ENCODE peak calls at places on chromosomes 3 and 15, in four cellular contexts. H, A, P and C are unnamed samples.

GRCh38 chr3:27081566-27081965 is 287.6 kb downstream of the NEK10 start:
- DNase-seq in H (no peak), P (no peak), A (no peak), C (no peak)

GRCh38 chr3:141876891-141877561 is 583 bp downstream of the ATP1B3 start:
- DNase-seq in H (peak), A (peak), P (no peak), C (no peak)

GRCh38 chr15:69751575-69751974 is 299.0 kb downstream of the RPLP1 start:
- DNase-seq in A (no peak), P (no peak), H (no peak), C (no peak)

GRCh38 chr3:194539498-194539897 is 52.7 kb upstream of the ATP13A3 start:
- DNase-seq in H (no peak), A (no peak), P (no peak), C (no peak)

GRCh38 chr15:89759835-89760234 is 8.8 kb upstream of the MESP1 start:
- DNase-seq in P (no peak), H (no peak), A (no peak), C (no peak)

GRCh38 chr3:62497156-62497555 is 123.8 kb upstream of the FEZF2 start:
- DNase-seq in H (no peak), P (no peak), A (no peak), C (no peak)

GRCh38 chr3:100634493-100635272 is 25.3 kb downstream of the ADGRG7 start:
- DNase-seq in A (peak), P (peak), H (peak), C (peak)

GRCh38 chr3:11096266-11097135 is 57.8 kb upstream of the HRH1 start:
- DNase-seq in A (peak), H (peak), P (peak), C (peak)

GRCh38 chr3:46908986-46909534 is 31.5 kb downstream of the PTH1R start:
- DNase-seq in A (no peak), P (no peak), H (no peak), C (no peak)

GRCh38 chr15:48285329-48286214 is 45.7 kb upstream of the DUT start:
- DNase-seq in P (peak), H (no peak), A (peak), C (peak)

GRCh38 chr3:3031358-3031757 is 78.8 kb downstream of the IL5RA start:
- DNase-seq in H (no peak), A (peak), P (no peak), C (no peak)

GRCh38 chr3:175585898-175586297 is 726.8 kb downstream of the NAALADL2 start:
- DNase-seq in H (no peak), A (peak), P (peak), C (peak)

GRCh38 chr3:185270262-185270955 is 16.6 kb upstream of the EHHADH start:
- DNase-seq in P (peak), H (no peak), A (peak), C (no peak)

GRCh38 chr3:138797508-138798038 is 37.2 kb downstream of the PIK3CB start:
- DNase-seq in P (no peak), A (no peak), H (no peak), C (no peak)

GRCh38 chr15:76177491-76178040 is 117.8 kb downstream of the TMEM266 start:
- DNase-seq in H (no peak), A (peak), P (peak), C (peak)

GRCh38 chr15:61157933-61158332 is 71.2 kb downstream of the RORA start:
- DNase-seq in A (no peak), H (peak), P (no peak), C (no peak)

GRCh38 chr3:157786216-157786615 is 283.0 kb upstream of the VEPH1 start:
- DNase-seq in H (no peak), A (peak), P (no peak), C (peak)

GRCh38 chr15:61115241-61115640 is 113.9 kb downstream of the RORA start:
- DNase-seq in A (peak), H (no peak), P (no peak), C (no peak)

GRCh38 chr3:46893146-46893748 is 15.7 kb downstream of the PTH1R start:
- DNase-seq in P (no peak), A (no peak), H (peak), C (no peak)

GRCh38 chr3:71987828-71988227 is 202.9 kb upstream of the PROK2 start:
- DNase-seq in A (no peak), P (no peak), H (no peak), C (no peak)

GRCh38 chr15:70322051-70322668 is 224.4 kb upstream of the TLE3 start:
- DNase-seq in A (no peak), P (no peak), H (no peak), C (no peak)

GRCh38 chr3:151248772-151249366 is 29.5 kb downstream of the P2RY14 start:
- DNase-seq in H (no peak), P (no peak), A (no peak), C (no peak)

GRCh38 chr15:34783471-34783870 is 11.9 kb downstream of the ACTC1 start:
- DNase-seq in H (no peak), P (no peak), A (no peak), C (no peak)

GRCh38 chr3:73084170-73084569 is 22.7 kb downstream of the EBLN2 start:
- DNase-seq in H (no peak), P (no peak), A (no peak), C (no peak)

GRCh38 chr15:48005077-48005476 is 115.7 kb upstream of the SLC24A5 start:
- DNase-seq in P (no peak), A (no peak), H (no peak), C (no peak)

GRCh38 chr15:40755821-40756220 is 767 bp upstream of the RMDN3 start:
- DNase-seq in H (no peak), A (no peak), P (no peak), C (no peak)

GRCh38 chr3:139448104-139448503 is 28.2 kb downstream of the RBP2 start:
- DNase-seq in H (no peak), P (no peak), A (no peak), C (no peak)

GRCh38 chr3:186849392-186849975 is 7.0 kb downstream of the ADIPOQ start:
- DNase-seq in A (peak), P (no peak), H (no peak), C (no peak)

GRCh38 chr15:59885832-59886231 is 118.3 kb upstream of the FOXB1 start:
- DNase-seq in H (no peak), P (no peak), A (no peak), C (peak)

GRCh38 chr15:89174476-89174875 is 46.9 kb downstream of the RLBP1 start:
- DNase-seq in A (no peak), P (no peak), H (no peak), C (no peak)

GRCh38 chr15:98713585-98714001 is 65.3 kb downstream of the IGF1R start:
- DNase-seq in H (no peak), A (no peak), P (no peak), C (no peak)

GRCh38 chr15:57205999-57206398 is 170.3 kb upstream of the CGNL1 start:
- DNase-seq in H (no peak), A (no peak), P (no peak), C (no peak)

GRCh38 chr3:180117381-180118163 is 80.8 kb upstream of the PEX5L start:
- DNase-seq in H (no peak), A (no peak), P (no peak), C (no peak)

GRCh38 chr3:69294014-69294771 is 91.7 kb downstream of the FRMD4B start:
- DNase-seq in H (no peak), P (peak), A (no peak), C (peak)

GRCh38 chr15:80732148-80732547 is 37.0 kb downstream of the ABHD17C start:
- DNase-seq in H (no peak), A (no peak), P (no peak), C (no peak)

GRCh38 chr3:126104028-126104635 is 20.2 kb upstream of the SLC41A3 start:
- DNase-seq in H (no peak), A (no peak), P (no peak), C (no peak)
- H3K27ac ChIP-seq in H (no peak), A (no peak), P (no peak), C (no peak)

GRCh38 chr3:122000936-122001605 is 21.0 kb downstream of the ILDR1 start:
- DNase-seq in A (no peak), P (no peak), H (no peak), C (no peak)
- H3K27ac ChIP-seq in A (no peak), P (no peak), H (no peak), C (no peak)

GRCh38 chr3:48536116-48536515 is 20.5 kb downstream of the PFKFB4 start:
- DNase-seq in H (no peak), P (no peak), A (no peak), C (no peak)

GRCh38 chr3:48528754-48529153 is 24.8 kb upstream of the SHISA5 start:
- DNase-seq in P (no peak), A (no peak), H (peak), C (no peak)

GRCh38 chr3:48532974-48533337 is 23.6 kb downstream of the PFKFB4 start:
- DNase-seq in P (no peak), A (no peak), H (no peak), C (no peak)

GRCh38 chr3:48535578-48535977 is 21.0 kb downstream of the PFKFB4 start:
- DNase-seq in P (no peak), H (no peak), A (no peak), C (peak)

GRCh38 chr3:48532271-48532973 is 24.2 kb downstream of the PFKFB4 start:
- DNase-seq in P (no peak), H (peak), A (no peak), C (no peak)
- H3K27ac ChIP-seq in P (no peak), H (no peak), A (no peak), C (no peak)

GRCh38 chr3:112360574-112360973 is 27.6 kb downstream of the CD200 start:
- DNase-seq in A (peak), P (no peak), H (no peak), C (no peak)
- H3K27ac ChIP-seq in A (no peak), P (no peak), H (no peak), C (no peak)

GRCh38 chr3:37711721-37712120 is 150.0 kb upstream of the CTDSPL start:
- DNase-seq in A (no peak), H (no peak), P (no peak), C (no peak)

GRCh38 chr3:37712387-37712786 is 149.3 kb upstream of the CTDSPL start:
- DNase-seq in H (no peak), A (no peak), P (no peak), C (no peak)

GRCh38 chr3:37707428-37708372 is 154.0 kb upstream of the CTDSPL start:
- DNase-seq in P (no peak), H (no peak), A (no peak), C (no peak)

GRCh38 chr3:37708789-37709188 is 152.9 kb upstream of the CTDSPL start:
- DNase-seq in H (no peak), A (no peak), P (no peak), C (no peak)

GRCh38 chr3:37709946-37710345 is 151.7 kb upstream of the CTDSPL start:
- DNase-seq in A (no peak), P (no peak), H (no peak), C (no peak)
- H3K27ac ChIP-seq in A (no peak), P (no peak), H (no peak), C (no peak)

GRCh38 chr3:52091566-52092290 is 35.4 kb upstream of the DUSP7 start:
- DNase-seq in P (no peak), H (peak), A (peak), C (no peak)
- H3K27ac ChIP-seq in P (no peak), H (no peak), A (peak), C (no peak)